ENCODE peak calls at places on chromosomes 2 and 18, in six cellular contexts. X, G, W, I, M and R are unnamed samples.

GRCh38 chr2:199460101-199460671 is 2.4 kb upstream of the SATB2 start:
- DNase-seq in X (peak), G (no peak), W (no peak), I (no peak), M (no peak), R (no peak)

GRCh38 chr18:10195529-10195928 is 258.9 kb upstream of the APCDD1 start:
- DNase-seq in X (no peak), G (no peak), W (no peak), I (no peak), M (no peak), R (no peak)

GRCh38 chr2:172623249-172623965 is 67.5 kb downstream of the PDK1 start:
- DNase-seq in X (peak), G (no peak), W (no peak), I (peak), M (no peak), R (peak)

GRCh38 chr2:98393354-98393753 is 47.1 kb downstream of the CNGA3 start:
- DNase-seq in X (no peak), G (no peak), W (no peak), I (no peak), M (no peak), R (no peak)

GRCh38 chr2:81739971-81740370 is 1435.4 kb upstream of the LRRTM1 start:
- DNase-seq in X (no peak), G (no peak), W (no peak), I (no peak), M (no peak), R (no peak)

GRCh38 chr2:229748950-229749349 is 34.6 kb upstream of the DNER start:
- DNase-seq in X (no peak), G (no peak), W (no peak), I (no peak), M (no peak), R (no peak)

GRCh38 chr2:119248311-119248710 is 24.7 kb downstream of the STEAP3 start:
- DNase-seq in X (peak), G (no peak), W (no peak), I (no peak), M (no peak), R (no peak)

GRCh38 chr2:101697124-101697793 is at the start of gene MAP4K4:
- DNase-seq in X (peak), G (peak), W (peak), I (no peak), M (peak), R (peak)

GRCh38 chr2:67215214-67215613 is 181.9 kb upstream of the ETAA1 start:
- DNase-seq in X (peak), G (no peak), W (peak), I (no peak), M (peak), R (peak)

GRCh38 chr2:69547984-69548715 is 95.4 kb downstream of the AAK1 start:
- DNase-seq in X (peak), G (no peak), W (no peak), I (no peak), M (no peak), R (no peak)

GRCh38 chr2:183292028-183292427 is 167.8 kb downstream of the NUP35 start:
- DNase-seq in X (no peak), G (no peak), W (no peak), I (no peak), M (no peak), R (no peak)

GRCh38 chr2:120454993-120455789 is 109.3 kb downstream of the INHBB start:
- DNase-seq in X (peak), G (no peak), W (no peak), I (no peak), M (no peak), R (no peak)

DNA sequence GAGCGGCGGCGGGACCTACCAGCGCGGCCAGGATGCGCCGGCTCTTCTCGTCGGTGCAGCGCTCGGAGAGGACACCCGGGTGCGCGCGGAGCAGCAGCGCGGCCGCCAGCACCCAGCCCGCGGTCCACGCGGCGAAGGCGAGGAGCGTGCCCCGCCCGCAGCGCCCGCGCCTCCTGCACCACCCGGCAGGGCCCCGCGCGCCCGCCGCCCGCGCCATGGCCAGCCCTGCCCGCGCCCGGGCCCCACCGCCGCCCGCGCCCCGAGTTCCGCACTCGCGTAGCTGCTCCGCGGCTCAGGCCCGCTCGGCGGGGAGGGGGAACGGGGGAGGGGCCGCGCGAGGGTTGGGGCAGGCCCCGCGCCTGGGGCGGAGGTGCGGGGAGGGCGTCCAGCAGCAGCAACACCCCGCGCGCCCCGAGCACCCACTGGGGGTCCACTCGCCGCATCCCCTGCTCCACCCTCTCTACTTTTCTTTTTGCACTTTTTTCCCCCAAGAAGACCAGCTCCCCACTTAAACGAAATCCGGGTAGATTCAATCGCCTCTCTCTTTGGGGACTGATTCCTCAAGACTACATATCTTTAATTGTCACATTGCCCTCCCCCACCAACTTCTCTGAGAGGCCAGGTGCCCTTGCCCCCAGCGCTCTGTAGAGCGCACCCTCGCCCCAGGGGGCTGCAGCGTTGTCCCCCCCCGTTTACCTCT is at the start of gene DIPK1C:
- DNase-seq in X (no peak), G (no peak), W (no peak), I (no peak), M (no peak), R (no peak)
- TF ChIP-seq CTCF in X (no peak), G (no peak), W (no peak), I (no peak), M (no peak), R (no peak)

GRCh38 chr2:239380831-239381708 is 19.8 kb downstream of the HDAC4 start:
- DNase-seq in X (no peak), G (no peak), W (peak), I (no peak), M (peak), R (no peak)
- H3K4me3 ChIP-seq in X (no peak), G (no peak), W (no peak), I (no peak), M (no peak), R (no peak)

GRCh38 chr2:25305809-25306208 is 35.9 kb downstream of the DNMT3A start:
- DNase-seq in X (peak), G (no peak), W (peak), I (no peak), M (no peak), R (no peak)

GRCh38 chr2:25306767-25307368 is 34.9 kb downstream of the DNMT3A start:
- DNase-seq in X (peak), G (peak), W (peak), I (no peak), M (peak), R (no peak)

GRCh38 chr2:25304339-25304728 is 37.4 kb downstream of the DNMT3A start:
- DNase-seq in X (peak), G (no peak), W (no peak), I (no peak), M (no peak), R (no peak)

GRCh38 chr2:25303517-25304338 is 38.0 kb downstream of the DNMT3A start:
- DNase-seq in X (no peak), G (no peak), W (no peak), I (no peak), M (no peak), R (no peak)

DNA sequence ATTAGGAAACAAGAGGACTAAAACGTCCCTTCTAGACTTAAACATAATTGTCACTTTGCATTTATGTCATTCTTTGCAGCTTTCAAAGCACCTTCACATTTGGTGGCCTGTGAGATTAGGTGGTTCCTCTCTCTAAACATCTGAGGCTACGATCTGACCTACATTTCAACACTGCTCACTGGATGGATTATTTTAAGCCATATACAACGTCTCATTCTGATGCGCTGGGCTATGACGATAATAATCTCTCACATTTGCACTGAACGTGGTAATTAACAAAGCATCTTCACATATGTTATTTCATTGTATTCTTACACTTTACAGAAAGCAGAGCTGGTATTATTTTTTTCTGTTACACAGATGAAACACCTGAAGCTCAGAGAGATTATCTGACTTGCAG is 36.5 kb downstream of the DNMT3A start:
- DNase-seq in X (no peak), G (no peak), W (no peak), I (no peak), M (no peak), R (no peak)
- TF ChIP-seq CTCF in X (no peak), G (no peak), W (no peak), I (no peak), M (no peak), R (no peak)

GRCh38 chr18:21597616-21598015 is 2.9 kb downstream of the ESCO1 start:
- DNase-seq in X (no peak), G (no peak), W (no peak), I (no peak), M (no peak), R (no peak)
- H3K4me3 ChIP-seq in X (no peak), G (no peak), W (no peak), I (no peak), M (no peak), R (no peak)

GRCh38 chr18:64115906-64116305 is 33.0 kb downstream of the LINC00305 start:
- DNase-seq in X (no peak), G (no peak), W (no peak), I (no peak), M (no peak), R (no peak)

GRCh38 chr18:64116806-64117205 is 32.1 kb downstream of the LINC00305 start:
- DNase-seq in X (no peak), G (no peak), W (no peak), I (no peak), M (no peak), R (no peak)

GRCh38 chr18:64119916-64120315 is 29.0 kb downstream of the LINC00305 start:
- DNase-seq in X (no peak), G (no peak), W (no peak), I (no peak), M (no peak), R (no peak)
- TF ChIP-seq CTCF in X (no peak), G (no peak), W (no peak), I (no peak), M (no peak), R (no peak)

DNA sequence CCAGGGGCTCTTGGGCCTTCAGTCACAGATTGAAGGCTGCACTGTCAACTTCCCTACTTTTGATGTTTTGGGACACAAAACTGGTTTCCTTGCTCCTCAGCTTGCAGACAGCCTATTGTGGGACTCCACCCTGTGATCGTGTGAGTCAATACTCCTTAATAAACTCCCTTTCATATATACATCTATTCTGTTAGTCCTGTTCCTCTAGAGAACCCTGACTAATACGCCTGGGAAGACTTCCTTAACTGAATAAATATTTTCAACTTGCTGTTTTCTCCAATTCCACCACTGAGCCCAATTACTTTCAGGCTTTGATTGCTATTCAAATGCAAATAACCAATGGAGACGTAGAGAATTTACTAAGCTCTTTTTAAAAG is 61.4 kb upstream of the CCDC195 start:
- DNase-seq in X (no peak), G (no peak), W (no peak), I (no peak), M (no peak), R (no peak)
- H3K4me3 ChIP-seq in X (no peak), G (no peak), W (no peak), I (no peak), M (no peak), R (no peak)